ENCODE peak calls at places on chromosomes 3 and 15, in four cellular contexts. K, X, B and W are unnamed samples.

GRCh38 chr15:65115542-65115941 is 542 bp upstream of the UBAP1L start:
- DNase-seq in K (no peak), X (no peak), B (no peak), W (no peak)

GRCh38 chr3:49872801-49873281 is 3.1 kb upstream of the CAMKV start:
- DNase-seq in K (no peak), X (no peak), B (peak), W (no peak)

GRCh38 chr15:95174880-95175279 is 943.5 kb downstream of the MCTP2 start:
- DNase-seq in K (no peak), X (no peak), B (no peak), W (no peak)

GRCh38 chr15:96276438-96277210 is 53.9 kb upstream of the NR2F2 start:
- DNase-seq in K (no peak), X (no peak), B (peak), W (no peak)

GRCh38 chr15:55526559-55527036 is 18.6 kb upstream of the DNAAF4 start:
- DNase-seq in K (peak), X (no peak), B (peak), W (peak)

GRCh38 chr3:10644189-10644588 is 138.8 kb upstream of the ATP2B2 start:
- DNase-seq in K (no peak), X (no peak), B (no peak), W (no peak)

GRCh38 chr3:180049391-180049790 is 12.7 kb upstream of the PEX5L start:
- DNase-seq in K (no peak), X (no peak), B (no peak), W (no peak)

GRCh38 chr15:44087578-44088190 is 107.4 kb downstream of the FRMD5 start:
- DNase-seq in K (no peak), X (no peak), B (peak), W (no peak)

GRCh38 chr3:58299839-58300516 is 6.1 kb upstream of the RPP14 start:
- DNase-seq in K (no peak), X (no peak), B (peak), W (no peak)

GRCh38 chr15:48500595-48500994 is 144.9 kb downstream of the FBN1 start:
- DNase-seq in K (no peak), X (no peak), B (no peak), W (no peak)

GRCh38 chr15:92187975-92188374 is 205.7 kb upstream of the ST8SIA2 start:
- DNase-seq in K (no peak), X (no peak), B (no peak), W (no peak)

GRCh38 chr15:74133703-74134386 is 3.5 kb downstream of the ISLR2 start:
- DNase-seq in K (peak), X (peak), B (no peak), W (no peak)

GRCh38 chr3:72782521-72782920 is 65.7 kb downstream of the SHQ1 start:
- DNase-seq in K (no peak), X (no peak), B (no peak), W (no peak)

GRCh38 chr3:72338082-72338941 is 509.9 kb downstream of the SHQ1 start:
- DNase-seq in K (no peak), X (no peak), B (peak), W (no peak)

GRCh38 chr3:14194865-14195264 is 16.2 kb downstream of the LSM3 start:
- DNase-seq in K (no peak), X (no peak), B (no peak), W (no peak)

GRCh38 chr3:99681512-99681911 is 43.1 kb downstream of the COL8A1 start:
- DNase-seq in K (no peak), X (no peak), B (no peak), W (no peak)

GRCh38 chr15:38714309-38715072 is 149.9 kb upstream of the RASGRP1 start:
- DNase-seq in K (peak), X (no peak), B (peak), W (no peak)

GRCh38 chr3:94028093-94028837 is at the start of gene STX19:
- DNase-seq in K (no peak), X (no peak), B (no peak), W (no peak)

GRCh38 chr3:115667175-115668065 is 44.1 kb downstream of the GAP43 start:
- DNase-seq in K (no peak), X (no peak), B (peak), W (no peak)

GRCh38 chr3:127074900-127075360 is 92.0 kb downstream of the PLXNA1 start:
- DNase-seq in K (peak), X (no peak), B (peak), W (peak)

GRCh38 chr3:51637941-51638471 is 33.0 kb upstream of the TEX264 start:
- DNase-seq in K (peak), X (no peak), B (peak), W (no peak)

GRCh38 chr3:134030382-134030753 is 643 bp upstream of the SLCO2A1 start:
- DNase-seq in K (no peak), X (no peak), B (no peak), W (no peak)

GRCh38 chr3:72836923-72837322 is 11.3 kb downstream of the SHQ1 start:
- DNase-seq in K (no peak), X (peak), B (no peak), W (peak)

GRCh38 chr3:121295966-121296365 is 249.8 kb downstream of the POLQ start:
- DNase-seq in K (no peak), X (no peak), B (no peak), W (no peak)

GRCh38 chr3:172201990-172202318 is 162.6 kb downstream of the FNDC3B start:
- DNase-seq in K (no peak), X (no peak), B (no peak), W (no peak)